ENCODE peak calls at places on chromosome 3, in four cellular contexts. C is suprapubic skin, G is caudate nucleus, T is HCT116. V is an unnamed sample.

GRCh38 chr3:177026505-177027277 is 170.6 kb downstream of the TBL1XR1 start:
- DNase-seq in C (no peak), T (no peak), G (no peak), V (no peak)

GRCh38 chr3:117263735-117264134 is 554.2 kb downstream of the TUSC7 start:
- DNase-seq in G (no peak), C (no peak), T (no peak), V (no peak)

GRCh38 chr3:173009410-173009809 is 131.6 kb downstream of the SPATA16 start:
- DNase-seq in G (no peak), T (no peak), C (no peak), V (no peak)

GRCh38 chr3:107822308-107822707 is 268.5 kb downstream of the CD47 start:
- DNase-seq in T (no peak), C (no peak), G (no peak), V (no peak)

GRCh38 chr3:126126292-126126691 is 42.4 kb upstream of the SLC41A3 start:
- DNase-seq in C (peak; percentile 28), T (no peak), G (no peak), V (no peak)

GRCh38 chr3:106534206-106534605 is 665.4 kb upstream of the CBLB start:
- DNase-seq in C (no peak), T (no peak), G (no peak), V (peak; percentile 44)

GRCh38 chr3:16171009-16171408 is 3.5 kb upstream of the GALNT15 start:
- DNase-seq in G (no peak), C (no peak), T (no peak), V (no peak)

GRCh38 chr3:24145981-24146822 is 201.1 kb downstream of the NR1D2 start:
- DNase-seq in G (no peak), T (no peak), C (no peak), V (no peak)

GRCh38 chr3:9014189-9014588 is 50.9 kb upstream of the RAD18 start:
- DNase-seq in T (no peak), C (no peak), G (no peak), V (no peak)

GRCh38 chr3:132344666-132345280 is 27.6 kb downstream of the ACP3 start:
- DNase-seq in G (no peak), C (no peak), T (peak; percentile 27), V (peak; percentile 39)

GRCh38 chr3:119295816-119296484 is 1.8 kb downstream of the ARHGAP31 start:
- DNase-seq in C (no peak), T (no peak), G (no peak), V (no peak)

GRCh38 chr3:42033741-42034140 is 57.4 kb upstream of the TRAK1 start:
- DNase-seq in C (no peak), G (no peak), T (no peak), V (no peak)

GRCh38 chr3:194521514-194522260 is 34.9 kb upstream of the ATP13A3 start:
- DNase-seq in G (no peak), T (no peak), C (no peak), V (no peak)

GRCh38 chr3:94612631-94613030 is 549.8 kb downstream of the NSUN3 start:
- DNase-seq in G (no peak), T (no peak), C (no peak), V (no peak)

GRCh38 chr3:43632269-43632733 is 10.5 kb upstream of the ANO10 start:
- DNase-seq in C (no peak), T (no peak), G (no peak), V (peak; percentile 64)

GRCh38 chr3:30199855-30200254 is 406.5 kb upstream of the TGFBR2 start:
- DNase-seq in G (no peak), T (no peak), C (no peak), V (no peak)

GRCh38 chr3:5347486-5347885 is 160.0 kb downstream of the EDEM1 start:
- DNase-seq in C (no peak), T (no peak), G (no peak), V (no peak)

GRCh38 chr3:188400494-188401243 is 246.7 kb downstream of the LPP start:
- DNase-seq in C (no peak), G (no peak), T (no peak), V (no peak)

GRCh38 chr3:67640023-67640660 is 14.3 kb downstream of the SUCLG2 start:
- DNase-seq in T (no peak), C (no peak), G (no peak), V (no peak)

GRCh38 chr3:193863657-193864323 is 270.8 kb downstream of the OPA1 start:
- DNase-seq in T (no peak), G (no peak), C (no peak), V (no peak)

GRCh38 chr3:5231536-5231935 is 44.0 kb downstream of the EDEM1 start:
- DNase-seq in T (no peak), G (no peak), C (no peak), V (no peak)

GRCh38 chr3:132880986-132881385 is 157.2 kb upstream of the TMEM108 start:
- DNase-seq in G (no peak), T (no peak), C (no peak), V (no peak)

GRCh38 chr3:100600181-100601042 is 9.0 kb upstream of the ADGRG7 start:
- DNase-seq in C (no peak), T (no peak), G (no peak), V (peak; percentile 96)

GRCh38 chr3:176953106-176954080 is 243.9 kb downstream of the TBL1XR1 start:
- DNase-seq in T (no peak), G (no peak), C (no peak), V (no peak)

GRCh38 chr3:38811822-38812221 is 4.2 kb downstream of the SCN10A start:
- DNase-seq in T (no peak), C (no peak), G (no peak), V (no peak)

GRCh38 chr3:132661120-132661519 is 991 bp downstream of the UBA5 start:
- DNase-seq in C (no peak), T (no peak), G (no peak), V (no peak)

GRCh38 chr3:172550347-172550943 is 27.2 kb upstream of the TNFSF10 start:
- DNase-seq in G (peak; percentile 23), T (peak; percentile 69), C (no peak), V (peak; percentile 97)

GRCh38 chr3:50161320-50161719 is 6.2 kb downstream of the SEMA3F start:
- DNase-seq in T (no peak), G (no peak), C (no peak), V (peak; percentile 27)

GRCh38 chr3:112675349-112675748 is 34.4 kb upstream of the CCDC80 start:
- DNase-seq in G (no peak), T (no peak), C (no peak), V (no peak)

GRCh38 chr3:112672716-112673506 is 32.0 kb upstream of the CCDC80 start:
- DNase-seq in G (no peak), C (no peak), T (no peak), V (no peak)

GRCh38 chr3:112671930-112672715 is 31.2 kb upstream of the CCDC80 start:
- DNase-seq in C (no peak), T (no peak), G (no peak), V (no peak)

GRCh38 chr3:112676659-112677234 is 35.8 kb upstream of the CCDC80 start:
- DNase-seq in C (peak; percentile 76), T (peak; percentile 59), G (peak; percentile 41), V (peak; percentile 98)

GRCh38 chr3:112675943-112676530 is 35.1 kb upstream of the CCDC80 start:
- DNase-seq in G (no peak), C (no peak), T (no peak), V (no peak)
- H3K27ac ChIP-seq in G (no peak overlapping the region), C (no peak overlapping the region), T (no peak overlapping the region), V (peak overlapping the region; percentile 59)

GRCh38 chr3:13045245-13045903 is 27.9 kb downstream of the IQSEC1 start:
- DNase-seq in T (no peak), G (no peak), C (no peak), V (no peak)
- H3K27ac ChIP-seq in T (no peak overlapping the region), G (peak overlapping the region; percentile 83), C (no peak overlapping the region), V (no peak overlapping the region)

DNA sequence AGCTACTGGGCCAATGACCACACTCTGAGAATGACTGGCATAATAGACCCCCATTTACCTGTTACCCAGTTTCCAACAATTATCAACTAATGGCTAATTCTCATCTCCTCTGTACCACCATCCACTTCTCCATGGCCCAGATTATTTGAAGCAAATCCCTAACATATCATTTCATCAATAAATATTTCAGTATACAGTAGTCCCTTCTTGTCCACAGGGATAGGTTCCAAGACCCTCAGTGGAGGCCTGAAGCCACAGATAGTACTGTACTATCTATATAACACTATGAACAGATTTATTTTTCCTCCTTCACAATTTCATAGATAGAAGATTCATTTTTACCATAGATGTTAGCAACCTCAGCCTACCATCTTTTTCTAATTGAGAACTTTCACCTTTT is 68.3 kb downstream of the IFT80 start:
- DNase-seq in G (no peak), T (no peak), C (no peak), V (no peak)
- H3K27ac ChIP-seq in G (no peak overlapping the region), T (no peak overlapping the region), C (no peak overlapping the region), V (peak overlapping the region; percentile 83)

GRCh38 chr3:184261270-184262165 is at the start of gene CAMK2N2:
- DNase-seq in T (no peak), G (peak; percentile 15), C (no peak), V (no peak)
- H3K27ac ChIP-seq in T (peak within 1 kb of the TSS; percentile 46), G (no peak within 1 kb of the TSS), C (no peak within 1 kb of the TSS), V (no peak within 1 kb of the TSS)

GRCh38 chr3:69410301-69410700 is 24.4 kb upstream of the FRMD4B start:
- DNase-seq in C (peak; percentile 78), T (peak; percentile 51), G (no peak), V (no peak)

GRCh38 chr3:69409831-69410230 is 23.9 kb upstream of the FRMD4B start:
- DNase-seq in C (no peak), G (no peak), T (no peak), V (no peak)

GRCh38 chr3:69407908-69408307 is 22.0 kb upstream of the FRMD4B start:
- DNase-seq in T (no peak), G (no peak), C (no peak), V (no peak)

GRCh38 chr3:69408989-69409388 is 23.1 kb upstream of the FRMD4B start:
- DNase-seq in T (no peak), C (no peak), G (no peak), V (no peak)

DNA sequence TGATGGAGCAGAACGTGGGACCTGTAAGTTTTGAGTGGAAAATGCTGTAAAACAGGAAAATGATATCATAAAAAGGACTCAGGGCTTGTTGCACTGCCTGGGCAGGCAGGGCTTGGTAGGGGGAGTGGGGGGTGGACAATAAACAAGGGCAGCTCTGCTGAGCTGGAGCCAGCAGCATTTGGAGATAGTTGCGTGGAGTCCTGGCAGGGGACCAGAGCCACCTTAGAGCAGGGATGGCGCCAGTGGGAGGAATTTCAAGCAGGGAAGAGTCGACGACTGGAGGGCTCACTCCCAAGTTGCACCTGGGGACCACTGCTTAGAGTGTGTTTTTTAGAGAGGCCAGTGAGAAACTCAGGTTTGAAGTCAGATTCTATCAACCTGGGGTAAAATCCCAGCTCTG is 22.7 kb upstream of the FRMD4B start:
- DNase-seq in C (no peak), G (no peak), T (no peak), V (no peak)
- H3K27ac ChIP-seq in C (no peak overlapping the region), G (peak overlapping the region; percentile 14), T (no peak overlapping the region), V (no peak overlapping the region)